ENCODE peak calls at places on chromosomes 7 and 10, in ten cellular contexts. Q is colonic mucosa, K is IMR-90, R is GM23248, Y is endodermal cell, G is neural progenitor cell, O is adipocyte, D is H9, N is fibroblast of lung, S is mesenchymal stem cell. X is an unnamed sample.

GRCh38 chr10:52598936-52599335 is 173.6 kb downstream of the MBL2 start:
- DNase-seq in Q (no peak), R (no peak), K (no peak), S (no peak), G (peak), D (no peak), N (no peak), O (no peak), Y (no peak), X (no peak)

GRCh38 chr10:5488272-5489161 is 10.9 kb downstream of the CALML5 start:
- DNase-seq in G (no peak), N (no peak), S (no peak), K (no peak), O (no peak), D (peak), Y (peak), R (no peak), Q (peak), X (no peak)

GRCh38 chr7:1977059-1977875 is 255.5 kb downstream of the MAD1L1 start:
- DNase-seq in S (no peak), N (no peak), K (no peak), Q (no peak), Y (no peak), R (no peak), O (no peak), G (no peak), D (no peak), X (no peak)

GRCh38 chr10:127797339-127797738 is 60.4 kb downstream of the FOXI2 start:
- DNase-seq in K (peak), Y (no peak), N (no peak), O (no peak), Q (no peak), G (no peak), S (no peak), R (no peak), D (peak), X (no peak)

GRCh38 chr7:108235451-108236061 is 105.4 kb upstream of the LAMB4 start:
- DNase-seq in N (no peak), K (peak), R (peak), D (no peak), G (no peak), Y (peak), O (peak), S (peak), Q (no peak), X (no peak)

GRCh38 chr10:79372871-79373270 is 25.6 kb downstream of the PPIF start:
- DNase-seq in R (no peak), S (no peak), N (no peak), Q (peak), G (no peak), D (no peak), O (no peak), Y (no peak), K (no peak), X (no peak)

GRCh38 chr7:6575246-6576023 is 1.8 kb upstream of the ZDHHC4 start:
- DNase-seq in G (no peak), N (no peak), O (no peak), Y (no peak), R (no peak), D (no peak), K (no peak), Q (no peak), S (no peak), X (no peak)

GRCh38 chr7:113331155-113331898 is 213.0 kb upstream of the SMIM30 start:
- DNase-seq in N (no peak), Y (peak), G (peak), O (no peak), Q (no peak), K (no peak), R (no peak), D (peak), S (no peak), X (no peak)

GRCh38 chr10:113970641-113971040 is 73.0 kb upstream of the ADRB1 start:
- DNase-seq in G (no peak), R (no peak), K (no peak), O (no peak), S (no peak), N (no peak), Y (no peak), Q (no peak), D (no peak), X (no peak)

GRCh38 chr7:111803015-111803758 is 240.9 kb upstream of the IMMP2L start:
- DNase-seq in G (no peak), S (peak), D (no peak), K (peak), Y (no peak), R (peak), Q (no peak), N (peak), O (peak), X (peak)

GRCh38 chr10:133160813-133161471 is 923 bp downstream of the KNDC1 start:
- DNase-seq in Q (no peak), K (no peak), G (peak), S (no peak), R (no peak), O (no peak), D (no peak), N (no peak), Y (peak), X (no peak)

GRCh38 chr10:127012769-127013152 is 107.5 kb downstream of the DOCK1 start:
- DNase-seq in S (no peak), R (peak), D (no peak), N (peak), O (no peak), G (no peak), Y (no peak), K (no peak), Q (peak), X (peak)

GRCh38 chr10:74898201-74898976 is 72.0 kb downstream of the KAT6B start:
- DNase-seq in K (peak), D (no peak), Y (no peak), Q (no peak), R (peak), G (no peak), S (no peak), N (no peak), O (no peak), X (no peak)

GRCh38 chr10:117543245-117543998 is 876 bp downstream of the EMX2 start:
- DNase-seq in S (no peak), N (no peak), K (no peak), R (peak), Q (no peak), G (peak), D (peak), O (no peak), Y (peak), X (no peak)

GRCh38 chr7:12436896-12437535 is 33.4 kb upstream of the VWDE start:
- DNase-seq in Y (peak), S (no peak), K (peak), G (peak), R (peak), O (peak), D (peak), Q (no peak), N (peak), X (peak)

GRCh38 chr7:378551-379455 is 88.8 kb downstream of the FOXL3 start:
- DNase-seq in Q (peak), N (no peak), S (no peak), K (no peak), G (peak), R (peak), D (no peak), O (no peak), Y (peak), X (no peak)

GRCh38 chr7:155618708-155619633 is 25.5 kb upstream of the RBM33 start:
- DNase-seq in S (peak), Q (peak), Y (peak), K (peak), G (no peak), D (no peak), N (peak), R (peak), O (no peak), X (peak)

GRCh38 chr10:129961274-129961839 is 2.7 kb downstream of the EBF3 start:
- DNase-seq in Y (peak), Q (no peak), N (no peak), G (no peak), S (no peak), R (no peak), K (no peak), O (no peak), D (no peak), X (no peak)

GRCh38 chr7:34821965-34822558 is 164.0 kb downstream of the NPSR1 start:
- DNase-seq in N (no peak), R (peak), G (no peak), O (no peak), Q (no peak), K (no peak), D (no peak), Y (no peak), S (no peak), X (no peak)

GRCh38 chr7:104767826-104768536 is 246.0 kb upstream of the KMT2E start:
- DNase-seq in R (no peak), N (no peak), Y (peak), Q (no peak), O (no peak), S (no peak), K (no peak), D (no peak), G (peak), X (no peak)

GRCh38 chr7:116687801-116688201 is 15.8 kb downstream of the MET start:
- DNase-seq in Q (no peak), N (peak), G (peak), R (peak), K (peak), D (no peak), O (peak), Y (no peak), S (peak), X (peak)

GRCh38 chr7:22443370-22444180 is 56.4 kb downstream of the STEAP1B start:
- DNase-seq in S (no peak), Q (peak), G (no peak), D (no peak), R (peak), O (no peak), N (peak), K (peak), Y (no peak), X (peak)

GRCh38 chr10:71589617-71590551 is 129.7 kb downstream of the C10orf105 start:
- DNase-seq in K (no peak), Y (no peak), N (no peak), G (no peak), Q (no peak), S (no peak), R (peak), D (no peak), O (peak), X (no peak)

GRCh38 chr10:63670291-63670898 is 149.2 kb downstream of the REEP3 start:
- DNase-seq in N (peak), O (no peak), Q (no peak), G (no peak), Y (peak), K (no peak), D (peak), R (peak), S (no peak), X (peak)

GRCh38 chr7:2876031-2876862 is 32.1 kb upstream of the GNA12 start:
- DNase-seq in R (peak), Y (peak), S (peak), O (peak), D (no peak), G (no peak), N (peak), Q (no peak), K (peak), X (peak)

GRCh38 chr7:46448478-46448877 is 527.4 kb upstream of the IGFBP3 start:
- DNase-seq in K (no peak), Q (no peak), S (no peak), D (no peak), O (no peak), Y (no peak), G (no peak), R (no peak), N (no peak), X (no peak)

GRCh38 chr7:142481548-142481947 is 223.7 kb upstream of the PRSS58 start:
- DNase-seq in Y (peak), G (peak), O (no peak), K (peak), Q (no peak), R (peak), N (no peak), S (peak), D (no peak), X (no peak)

GRCh38 chr10:92146072-92146471 is 144.8 kb downstream of the CPEB3 start:
- DNase-seq in G (no peak), Q (no peak), R (no peak), S (no peak), N (no peak), D (no peak), K (no peak), O (no peak), Y (no peak), X (no peak)

GRCh38 chr7:94971051-94971867 is 63.9 kb downstream of the PPP1R9A start:
- DNase-seq in G (no peak), K (no peak), N (peak), O (peak), R (peak), Y (no peak), Q (no peak), D (no peak), S (no peak), X (peak)

GRCh38 chr10:95841711-95842498 is 65.9 kb upstream of the CC2D2B start:
- DNase-seq in R (peak), S (peak), Y (peak), D (no peak), K (peak), N (peak), O (peak), G (peak), Q (peak), X (peak)

GRCh38 chr7:155860461-155860839 is 48.2 kb upstream of the SHH start:
- DNase-seq in R (no peak), S (no peak), G (no peak), O (no peak), D (no peak), Y (peak), K (no peak), N (no peak), Q (peak), X (no peak)

GRCh38 chr7:23476286-23477169 is 6.2 kb upstream of the IGF2BP3 start:
- DNase-seq in Y (no peak), D (no peak), S (no peak), Q (no peak), O (no peak), R (no peak), K (no peak), G (no peak), N (no peak), X (no peak)

GRCh38 chr7:47580175-47580701 is 1.7 kb downstream of the TNS3 start:
- DNase-seq in G (peak), R (peak), K (peak), N (peak), Y (peak), Q (peak), O (peak), S (peak), D (no peak), X (no peak)

GRCh38 chr10:102419561-102420442 is 834 bp upstream of the FBXL15 start:
- DNase-seq in R (peak), N (no peak), Q (peak), K (no peak), S (peak), D (peak), O (peak), G (peak), Y (peak), X (no peak)

GRCh38 chr10:124539935-124540641 is 78.5 kb downstream of the LHPP start:
- DNase-seq in N (peak), O (peak), S (peak), Y (peak), D (peak), G (peak), R (peak), K (peak), Q (peak), X (no peak)

GRCh38 chr10:58712982-58713381 is 200.3 kb downstream of the BICC1 start:
- DNase-seq in O (no peak), R (peak), Y (no peak), Q (no peak), G (no peak), N (no peak), S (no peak), K (no peak), D (no peak), X (no peak)

DNA sequence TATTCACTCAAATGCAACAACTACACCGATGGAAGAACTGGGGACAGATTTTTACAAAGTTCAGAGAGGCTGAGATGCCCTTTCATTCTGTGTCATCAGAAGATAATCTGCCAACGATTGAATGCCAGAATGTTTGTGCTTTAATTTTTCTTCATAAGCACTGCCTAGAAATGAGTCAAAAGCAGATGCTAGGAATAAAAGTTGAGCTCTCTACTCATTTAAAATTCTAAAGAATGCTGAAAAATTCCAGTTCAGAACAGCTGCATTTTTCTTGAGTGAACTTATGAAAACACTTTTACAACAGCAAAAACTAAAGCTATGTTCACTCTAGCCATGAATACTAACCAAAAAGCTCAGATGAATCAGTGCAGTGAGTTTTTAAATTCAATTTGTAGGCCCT is 22.3 kb upstream of the FAM133B start:
- DNase-seq in Y (no peak), R (peak), Q (no peak), N (peak), S (no peak), K (peak), D (no peak), G (no peak), O (peak), X (peak)
- H3K9ac ChIP-seq in Y (no peak), R (peak), Q (no peak), N (no peak), S (peak), K (no peak), D (no peak), G (no peak), O (peak), X (no peak)

GRCh38 chr10:110335314-110336064 is 30.8 kb upstream of the SMNDC1 start:
- DNase-seq in O (no peak), S (no peak), R (no peak), K (no peak), Q (no peak), G (no peak), D (no peak), Y (no peak), N (no peak), X (no peak)
- H3K9ac ChIP-seq in O (peak), S (peak), R (peak), K (no peak), Q (no peak), G (no peak), D (no peak), Y (no peak), N (no peak), X (peak)

GRCh38 chr10:70300908-70301597 is 17.2 kb upstream of the NPFFR1 start:
- DNase-seq in D (no peak), R (no peak), K (no peak), S (no peak), Q (no peak), Y (no peak), O (no peak), G (no peak), N (no peak), X (no peak)
- H3K9ac ChIP-seq in D (no peak), R (no peak), K (no peak), S (no peak), Q (no peak), Y (no peak), O (no peak), G (no peak), N (no peak), X (no peak)

GRCh38 chr10:33376476-33376875 is 42.0 kb upstream of the NRP1 start:
- DNase-seq in G (no peak), Q (no peak), N (no peak), D (no peak), R (peak), O (peak), S (no peak), K (peak), Y (no peak), X (no peak)
- H3K9ac ChIP-seq in G (no peak), Q (no peak), N (no peak), D (no peak), R (peak), O (peak), S (peak), K (no peak), Y (no peak), X (no peak)

DNA sequence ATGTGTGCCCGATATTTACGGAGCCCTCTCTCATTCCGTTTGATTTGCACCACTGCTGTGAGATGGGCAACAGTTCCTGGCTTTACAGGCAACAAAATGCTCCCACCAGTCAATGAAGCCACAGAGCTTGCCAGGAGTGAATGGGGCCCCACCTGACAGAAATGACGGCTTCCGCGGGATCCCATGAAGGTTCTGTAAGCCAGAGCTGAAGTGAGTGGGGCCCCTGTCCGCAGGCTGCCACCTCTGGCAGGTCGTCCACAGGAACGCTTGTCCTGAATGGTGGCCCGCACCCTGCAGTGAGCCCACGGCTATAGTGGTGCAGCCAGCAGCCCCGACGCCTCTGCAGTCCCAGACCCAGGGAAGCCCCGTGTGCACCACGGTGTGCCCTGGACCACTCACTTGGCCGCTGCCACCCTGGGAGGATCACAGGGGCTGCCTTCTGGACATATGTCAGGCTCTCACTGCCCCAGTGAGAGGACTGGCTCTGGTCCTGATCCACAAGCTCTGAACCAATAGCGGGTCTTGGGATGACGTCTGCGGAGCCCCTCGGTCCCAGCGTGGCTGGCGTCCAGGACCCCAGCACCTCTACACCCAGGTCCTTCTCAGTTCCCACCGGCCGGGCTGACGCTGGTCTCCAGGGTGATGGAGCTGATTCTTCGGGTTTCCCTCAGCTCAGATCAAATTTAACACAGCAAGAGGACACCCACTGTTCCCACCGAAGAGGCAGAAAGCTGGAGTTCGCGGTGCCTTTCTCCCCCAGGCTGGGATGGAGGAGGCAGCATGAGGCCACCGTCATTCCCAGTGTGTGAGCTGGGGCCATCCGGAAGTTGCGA is 511.9 kb downstream of the DNAJB6 start:
- DNase-seq in S (no peak), G (no peak), D (no peak), O (no peak), Y (no peak), R (no peak), Q (no peak), N (no peak), K (no peak), X (no peak)
- H3K9ac ChIP-seq in S (no peak), G (no peak), D (no peak), O (no peak), Y (no peak), R (no peak), Q (no peak), N (no peak), K (no peak), X (no peak)